ENCODE peak calls at places on chromosomes 4 and X, in eight cellular contexts. A is K562, Y is HCT116, S is endothelial cell of umbilical vein, F is H1, Q is HepG2, B is A549, M is GM12878. X is an unnamed sample.

GRCh38 chrX:134144231-134144630 is 92.8 kb upstream of the CCDC160 start:
- DNase-seq in A (no peak), Y (peak), S (peak), F (no peak), Q (peak), B (peak), M (no peak), X (peak)

GRCh38 chrX:25897758-25898157 is 240.4 kb upstream of the MAGEB18 start:
- DNase-seq in A (no peak), Y (no peak), S (no peak), F (no peak), Q (no peak), B (no peak), M (no peak), X (no peak)

GRCh38 chr4:155047755-155048154 is 160.7 kb upstream of the NPY2R start:
- DNase-seq in A (no peak), Y (no peak), S (peak), F (no peak), Q (no peak), B (no peak), M (no peak), X (no peak)

GRCh38 chr4:22474636-22475310 is 41.1 kb downstream of the ADGRA3 start:
- DNase-seq in A (no peak), Y (peak), S (peak), F (no peak), Q (peak), B (no peak), M (no peak), X (no peak)

GRCh38 chr4:160020804-160021203 is 917.9 kb downstream of the RAPGEF2 start:
- DNase-seq in A (no peak), Y (no peak), S (no peak), F (no peak), Q (no peak), B (no peak), M (no peak), X (no peak)

GRCh38 chr4:40388248-40388647 is 53.1 kb downstream of the CHRNA9 start:
- DNase-seq in A (no peak), Y (no peak), S (no peak), F (no peak), Q (no peak), B (no peak), M (no peak), X (peak)

GRCh38 chr4:108512615-108513505 is 107.5 kb upstream of the RPL34 start:
- DNase-seq in A (peak), Y (no peak), S (peak), F (peak), Q (peak), B (peak), M (no peak), X (peak)

GRCh38 chrX:76253432-76253831 is 80.6 kb downstream of the PBDC1 start:
- DNase-seq in A (peak), Y (peak), S (peak), F (no peak), Q (peak), B (peak), M (peak), X (peak)

GRCh38 chrX:151396042-151396826 is 772 bp upstream of the VMA21 start:
- DNase-seq in A (no peak), Y (no peak), S (no peak), F (no peak), Q (peak), B (no peak), M (peak), X (peak)

GRCh38 chrX:447052-447451 is 60.3 kb upstream of the PPP2R3B start:
- DNase-seq in A (no peak), Y (no peak), S (no peak), F (no peak), Q (no peak), B (no peak), M (no peak), X (no peak)

GRCh38 chrX:19097553-19097952 is 24.7 kb downstream of the ADGRG2 start:
- DNase-seq in A (no peak), Y (no peak), S (no peak), F (no peak), Q (no peak), B (no peak), M (no peak), X (no peak)

GRCh38 chr4:154606728-154607723 is 5.4 kb downstream of the FGG start:
- DNase-seq in A (no peak), Y (no peak), S (no peak), F (no peak), Q (no peak), B (no peak), M (no peak), X (no peak)

GRCh38 chr4:109631709-109632108 is 71.5 kb downstream of the CASP6 start:
- DNase-seq in A (no peak), Y (no peak), S (no peak), F (no peak), Q (no peak), B (peak), M (no peak), X (no peak)

GRCh38 chr4:83252782-83253405 is 31.7 kb downstream of the COQ2 start:
- DNase-seq in A (peak), Y (peak), S (peak), F (peak), Q (peak), B (peak), M (no peak), X (peak)

GRCh38 chrX:40688976-40689375 is 41.6 kb upstream of the CXorf38 start:
- DNase-seq in A (no peak), Y (no peak), S (no peak), F (no peak), Q (no peak), B (no peak), M (no peak), X (no peak)
- TF ChIP-seq MAX in A (no peak), Y (no peak), S (no peak), F (no peak), Q (no peak), B (no peak), M (no peak), X (no peak)

GRCh38 chr4:157819693-157820464 is 352.9 kb downstream of the GASK1B start:
- DNase-seq in A (no peak), Y (no peak), S (no peak), F (no peak), Q (no peak), B (no peak), M (no peak), X (no peak)
- TF ChIP-seq POLR2A in A (no peak), Y (no peak), S (no peak), F (no peak), Q (no peak), B (no peak), M (no peak), X (no peak)

DNA sequence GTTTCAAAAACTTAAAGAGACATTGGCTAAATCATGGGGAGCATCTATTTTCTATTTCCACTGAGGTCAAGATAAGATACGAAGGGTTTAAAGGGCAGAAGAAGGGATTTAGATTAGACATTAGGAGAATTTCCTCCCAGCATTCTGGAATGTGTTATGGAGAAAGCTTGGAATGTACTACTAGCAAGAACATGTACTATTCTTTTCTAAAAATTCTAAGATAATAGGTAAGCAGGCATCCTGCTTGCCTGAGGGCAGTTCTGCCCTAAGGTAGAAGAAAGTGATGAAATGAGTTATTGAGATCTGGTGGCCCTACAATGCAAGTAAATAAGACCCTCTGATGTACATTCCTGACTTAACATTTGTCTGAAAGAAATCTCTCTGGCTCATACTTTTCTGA is 279.2 kb downstream of the NR3C2 start:
- DNase-seq in A (no peak), Y (no peak), S (no peak), F (no peak), Q (no peak), B (no peak), M (no peak), X (no peak)
- TF ChIP-seq MAX in A (no peak), Y (no peak), S (no peak), F (no peak), Q (no peak), B (no peak), M (no peak), X (no peak)

GRCh38 chrX:130636277-130636676 is 234.5 kb downstream of the RBMX2 start:
- DNase-seq in A (no peak), Y (no peak), S (no peak), F (no peak), Q (no peak), B (no peak), M (no peak), X (peak)

GRCh38 chrX:130628522-130628921 is 226.7 kb downstream of the RBMX2 start:
- DNase-seq in A (no peak), Y (no peak), S (no peak), F (no peak), Q (no peak), B (no peak), M (no peak), X (no peak)

GRCh38 chrX:130625381-130625780 is 223.6 kb downstream of the RBMX2 start:
- DNase-seq in A (no peak), Y (no peak), S (no peak), F (no peak), Q (no peak), B (no peak), M (no peak), X (peak)

GRCh38 chrX:130626521-130626920 is 224.7 kb downstream of the RBMX2 start:
- DNase-seq in A (no peak), Y (no peak), S (no peak), F (no peak), Q (no peak), B (no peak), M (no peak), X (no peak)

DNA sequence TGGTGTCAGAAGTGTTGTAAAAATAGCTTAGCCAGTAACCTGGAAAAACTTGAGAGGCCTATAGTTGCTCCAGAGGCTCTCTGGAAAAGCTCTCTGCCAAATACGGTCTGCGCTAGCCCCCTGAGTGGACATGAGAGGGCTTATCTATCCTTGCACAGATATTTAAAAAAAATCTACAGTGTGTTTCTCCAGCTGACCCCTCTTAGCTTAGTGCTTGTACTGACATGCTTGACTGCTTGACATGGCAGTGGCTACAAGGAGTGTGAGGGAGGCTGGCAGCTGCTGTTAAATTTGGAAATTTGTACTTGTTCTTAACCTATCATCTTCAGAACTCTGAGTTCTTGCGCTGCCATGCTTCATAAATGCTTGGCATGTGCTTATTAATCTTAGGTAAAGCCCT is 229.2 kb downstream of the RBMX2 start:
- DNase-seq in A (no peak), Y (no peak), S (no peak), F (no peak), Q (no peak), B (no peak), M (no peak), X (no peak)
- TF ChIP-seq POLR2A in A (no peak), Y (no peak), S (no peak), F (no peak), Q (no peak), B (no peak), M (no peak), X (no peak)

GRCh38 chrX:40258909-40259308 is 161.2 kb upstream of the BCOR start:
- DNase-seq in A (peak), Y (no peak), S (no peak), F (no peak), Q (no peak), B (no peak), M (no peak), X (no peak)

GRCh38 chrX:40248822-40249221 is 151.1 kb upstream of the BCOR start:
- DNase-seq in A (no peak), Y (no peak), S (no peak), F (no peak), Q (no peak), B (no peak), M (no peak), X (no peak)

GRCh38 chrX:40249582-40249981 is 151.8 kb upstream of the BCOR start:
- DNase-seq in A (no peak), Y (no peak), S (no peak), F (no peak), Q (no peak), B (no peak), M (no peak), X (no peak)

GRCh38 chrX:40247848-40248622 is 150.3 kb upstream of the BCOR start:
- DNase-seq in A (peak), Y (no peak), S (no peak), F (no peak), Q (no peak), B (no peak), M (no peak), X (no peak)

DNA sequence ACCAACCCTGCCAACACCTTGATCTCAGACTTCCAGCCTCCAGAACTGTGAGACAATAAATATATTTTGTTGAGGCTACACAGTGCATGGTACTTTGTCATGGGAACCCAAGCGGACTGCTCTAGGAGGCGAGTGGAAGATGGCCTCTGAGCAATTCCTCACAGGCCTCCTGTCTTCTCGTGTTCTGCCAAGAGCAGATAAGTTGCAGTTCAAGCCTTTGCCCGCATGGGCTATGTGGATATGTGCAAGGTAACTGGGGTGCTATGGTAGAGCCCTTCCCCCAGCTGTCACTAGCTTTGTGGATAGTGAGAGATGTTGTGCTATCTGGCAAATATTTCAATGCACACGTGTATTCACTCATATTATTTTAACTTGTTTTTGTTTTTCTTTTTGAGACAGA is 156.0 kb upstream of the BCOR start:
- DNase-seq in A (no peak), Y (no peak), S (no peak), F (no peak), Q (no peak), B (no peak), M (no peak), X (no peak)
- TF ChIP-seq MAX in A (no peak), Y (no peak), S (no peak), F (no peak), Q (no peak), B (no peak), M (no peak), X (no peak)

DNA sequence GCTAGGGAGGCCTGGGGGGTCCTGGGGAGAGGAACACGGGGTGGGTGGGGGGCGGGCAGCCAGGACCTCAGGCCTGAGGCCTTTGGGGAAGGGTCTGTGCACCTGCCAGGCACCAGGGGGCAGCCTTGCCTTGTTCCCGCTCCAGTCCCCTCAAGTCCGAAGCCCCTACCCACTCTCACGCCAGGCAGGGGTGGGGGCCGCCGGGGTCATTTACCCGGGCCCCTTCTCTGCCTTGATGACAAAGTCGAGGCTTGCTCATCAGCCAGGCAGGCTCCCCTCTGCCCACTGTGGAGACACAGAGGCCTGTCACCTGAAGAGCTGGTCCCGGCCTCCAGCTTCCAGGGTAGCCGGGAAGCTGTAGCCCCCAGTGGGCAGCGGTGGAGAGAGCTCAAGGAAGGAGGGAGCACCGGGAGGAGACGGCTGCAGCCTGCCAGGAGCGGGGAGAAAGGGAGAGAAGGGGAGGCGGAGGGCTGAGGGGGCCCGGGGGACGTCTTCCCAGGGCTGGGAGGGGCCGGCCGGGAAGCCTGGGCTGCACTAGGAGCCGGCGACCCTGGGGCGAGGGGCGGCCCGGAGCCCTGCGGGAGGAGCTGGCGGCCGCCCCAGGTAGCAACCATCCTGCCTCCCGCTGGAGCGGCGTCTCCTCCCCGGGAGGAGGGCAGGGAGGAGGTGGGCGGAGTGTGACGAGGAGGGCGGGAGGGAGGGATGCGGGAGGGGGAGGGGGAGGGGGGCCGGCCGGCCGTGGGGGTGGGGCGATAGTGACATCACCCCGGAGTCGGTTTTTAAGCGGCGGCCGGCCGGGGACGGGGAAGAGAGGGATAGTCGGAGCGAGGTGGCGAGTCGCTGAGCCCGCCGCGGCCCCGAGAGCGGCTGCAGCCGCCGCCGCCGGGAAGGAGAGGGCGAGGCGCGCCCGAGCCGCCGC is at the start of gene SLC6A8:
- DNase-seq in A (peak), Y (peak), S (peak), F (no peak), Q (peak), B (peak), M (no peak), X (peak)
- TF ChIP-seq POLR2A in A (no peak), Y (no peak), S (peak), F (no peak), Q (peak), B (peak), M (no peak), X (no peak)

GRCh38 chrX:123138473-123138872 is 45.6 kb upstream of the GRIA3 start:
- DNase-seq in A (no peak), Y (no peak), S (no peak), F (no peak), Q (no peak), B (no peak), M (no peak), X (no peak)
- TF ChIP-seq MAX in A (no peak), Y (no peak), S (no peak), F (no peak), Q (no peak), B (no peak), M (no peak), X (no peak)